ENCODE peak calls at places on chromosomes 12 and 14, in seven cellular contexts. Q is AG10803, M is stomach, T is heart right ventricle, S is Peyer's patch, I is GM23338, V is HepG2. E is an unnamed sample.

GRCh38 chr14:61512508-61512907 is 182.8 kb upstream of the HIF1A start:
- DNase-seq in Q (peak; percentile 99), M (no peak), T (no peak), S (no peak), I (no peak), V (no peak), E (no peak)

GRCh38 chr14:23102801-23103200 is 2.0 kb downstream of the CIROP start:
- DNase-seq in Q (no peak), M (no peak), T (no peak), S (no peak), I (no peak), V (no peak), E (no peak)

GRCh38 chr14:34098045-34098984 is 147.4 kb upstream of the EGLN3 start:
- DNase-seq in Q (peak; percentile 45), M (peak; percentile 46), T (peak; percentile 24), S (no peak), I (peak; percentile 54), V (peak; percentile 68), E (peak; percentile 7)

GRCh38 chr12:79710707-79711483 is 20.1 kb upstream of the PAWR start:
- DNase-seq in Q (no peak), M (no peak), T (no peak), S (no peak), I (peak; percentile 44), V (no peak), E (no peak)

GRCh38 chr12:109962388-109962787 is 33.8 kb downstream of the GIT2 start:
- DNase-seq in Q (peak; percentile 18), M (no peak), T (no peak), S (no peak), I (no peak), V (no peak), E (peak; percentile 41)

GRCh38 chr14:105324080-105324778 is 9.7 kb downstream of the PACS2 start:
- DNase-seq in Q (no peak), M (no peak), T (no peak), S (no peak), I (peak; percentile 34), V (no peak), E (no peak)

GRCh38 chr14:21205026-21205677 is 49.3 kb upstream of the OR5AU1 start:
- DNase-seq in Q (no peak), M (no peak), T (no peak), S (no peak), I (no peak), V (no peak), E (no peak)

GRCh38 chr12:93229494-93230310 is 148.0 kb upstream of the NUDT4 start:
- DNase-seq in Q (peak; percentile 79), M (no peak), T (no peak), S (no peak), I (no peak), V (peak; percentile 48), E (peak; percentile 95)

GRCh38 chr12:19125325-19125724 is 4.2 kb upstream of the PLEKHA5 start:
- DNase-seq in Q (no peak), M (no peak), T (no peak), S (no peak), I (no peak), V (no peak), E (peak; percentile 36)

GRCh38 chr12:116141110-116141832 is 136.2 kb downstream of the MED13L start:
- DNase-seq in Q (no peak), M (no peak), T (no peak), S (no peak), I (no peak), V (no peak), E (no peak)

GRCh38 chr12:51318846-51319570 is 5.0 kb downstream of the BIN2 start:
- DNase-seq in Q (no peak), M (no peak), T (no peak), S (peak; percentile 69), I (no peak), V (no peak), E (peak; percentile 48)

GRCh38 chr14:35212471-35213142 is 79.6 kb upstream of the PSMA6 start:
- DNase-seq in Q (no peak), M (no peak), T (no peak), S (no peak), I (no peak), V (no peak), E (no peak)

GRCh38 chr12:116878567-116879508 is 2.4 kb downstream of the HRK start:
- DNase-seq in Q (no peak), M (no peak), T (no peak), S (no peak), I (peak; percentile 62), V (no peak), E (peak; percentile 36)

GRCh38 chr12:47935196-47935595 is 28.2 kb upstream of the TMEM106C start:
- DNase-seq in Q (peak; percentile 96), M (peak; percentile 28), T (peak; percentile 60), S (peak; percentile 56), I (no peak), V (peak; percentile 33), E (peak; percentile 86)

GRCh38 chr12:95385646-95386045 is 88.3 kb upstream of the METAP2 start:
- DNase-seq in Q (peak; percentile 69), M (no peak), T (peak; percentile 6), S (no peak), I (no peak), V (no peak), E (peak; percentile 70)

GRCh38 chr14:105196228-105196960 is 15.3 kb upstream of the NUDT14 start:
- DNase-seq in Q (no peak), M (no peak), T (peak; percentile 84), S (no peak), I (peak; percentile 79), V (peak; percentile 19), E (no peak)

GRCh38 chr14:54902143-54902520 is 494 bp downstream of the GCH1 start:
- DNase-seq in Q (peak; percentile 44), M (peak; percentile 82), T (peak; percentile 73), S (peak; percentile 93), I (peak; percentile 92), V (peak; percentile 62), E (peak; percentile 68)

GRCh38 chr14:21090194-21090939 is 8.1 kb downstream of the ZNF219 start:
- DNase-seq in Q (no peak), M (no peak), T (peak; percentile 14), S (no peak), I (peak; percentile 87), V (no peak), E (no peak)

GRCh38 chr14:69004731-69005431 is 25.8 kb upstream of the ACTN1 start:
- DNase-seq in Q (peak; percentile 16), M (no peak), T (no peak), S (no peak), I (peak; percentile 50), V (no peak), E (peak; percentile 37)

DNA sequence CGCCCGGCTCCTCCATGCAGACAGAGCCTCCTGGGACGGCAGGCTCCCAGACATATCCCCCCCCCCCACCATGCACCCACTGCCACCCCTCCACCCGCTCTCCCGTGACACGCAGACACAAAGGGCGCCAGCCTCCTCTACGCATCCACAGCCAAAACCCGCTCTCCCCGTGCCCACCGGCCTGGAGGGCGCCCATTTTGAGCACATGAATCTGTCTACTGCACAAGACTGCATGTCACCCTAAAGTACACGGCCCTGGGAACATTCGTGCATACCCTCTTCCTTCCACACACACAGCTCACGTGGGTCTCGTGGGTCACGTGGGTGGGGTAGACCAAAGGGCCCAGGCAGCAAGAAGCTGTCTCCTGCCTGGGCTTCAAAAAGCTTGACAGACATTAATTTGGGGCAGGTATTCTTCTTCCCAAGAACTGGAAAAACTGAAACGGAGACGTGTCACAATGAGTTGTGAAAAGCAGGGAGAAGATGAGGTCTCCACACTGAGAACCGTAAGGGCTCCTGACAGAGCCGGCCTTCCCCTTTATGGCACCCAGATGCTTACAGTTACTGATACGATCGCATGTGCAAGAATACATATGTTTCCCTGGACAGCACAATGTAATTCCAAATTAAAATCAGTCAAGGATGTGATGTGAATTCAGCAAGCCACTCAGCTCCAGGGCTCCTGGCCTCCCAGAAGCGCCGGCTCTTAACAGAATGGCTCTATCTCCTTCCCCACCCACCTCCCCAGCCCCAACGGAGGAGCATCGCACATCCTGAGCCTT is 2.0 kb downstream of the TGFB3 start:
- DNase-seq in Q (no peak), M (no peak), T (no peak), S (no peak), I (no peak), V (no peak), E (no peak)
- H3K4me3 ChIP-seq in Q (peak overlapping the region; percentile 60), M (peak overlapping the region; percentile 66), T (peak overlapping the region; percentile 80), S (no peak overlapping the region), I (no peak overlapping the region), V (peak overlapping the region; percentile 10), E (peak overlapping the region; percentile 67)

GRCh38 chr14:51870620-51871019 is 10.2 kb downstream of the GNG2 start:
- DNase-seq in Q (no peak), M (no peak), T (no peak), S (no peak), I (no peak), V (no peak), E (no peak)

GRCh38 chr14:51865953-51866747 is 5.7 kb downstream of the GNG2 start:
- DNase-seq in Q (no peak), M (no peak), T (no peak), S (no peak), I (peak; percentile 51), V (no peak), E (no peak)

GRCh38 chr14:51869426-51870113 is 9.2 kb downstream of the GNG2 start:
- DNase-seq in Q (no peak), M (no peak), T (no peak), S (no peak), I (no peak), V (no peak), E (no peak)

GRCh38 chr14:51868405-51868804 is 8.0 kb downstream of the GNG2 start:
- DNase-seq in Q (no peak), M (no peak), T (no peak), S (no peak), I (no peak), V (no peak), E (no peak)

DNA sequence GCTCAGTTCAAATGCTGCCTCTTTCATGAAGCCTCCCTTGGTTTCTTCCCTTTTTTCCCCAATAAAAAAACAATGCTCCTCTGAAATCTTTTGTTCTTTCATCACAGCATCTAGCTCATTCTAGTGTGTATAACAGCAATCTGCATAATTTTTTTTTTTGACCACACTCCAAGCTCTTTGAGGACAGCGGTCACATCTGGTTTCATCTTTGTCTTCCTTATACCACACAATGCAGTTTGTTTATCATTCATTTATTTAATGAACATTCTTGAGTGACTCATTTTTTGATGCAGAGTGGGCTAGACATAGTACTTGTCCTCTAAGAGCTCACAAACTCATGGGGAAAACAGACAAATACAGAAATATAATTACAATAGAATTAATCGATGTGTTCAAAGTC is 7.3 kb downstream of the GNG2 start:
- DNase-seq in Q (peak; percentile 57), M (no peak), T (no peak), S (no peak), I (no peak), V (no peak), E (peak; percentile 41)
- TF ChIP-seq CTCF in Q (no peak), M (no peak), T (no peak), S (no peak), I (no peak), V (no peak), E (no peak)

DNA sequence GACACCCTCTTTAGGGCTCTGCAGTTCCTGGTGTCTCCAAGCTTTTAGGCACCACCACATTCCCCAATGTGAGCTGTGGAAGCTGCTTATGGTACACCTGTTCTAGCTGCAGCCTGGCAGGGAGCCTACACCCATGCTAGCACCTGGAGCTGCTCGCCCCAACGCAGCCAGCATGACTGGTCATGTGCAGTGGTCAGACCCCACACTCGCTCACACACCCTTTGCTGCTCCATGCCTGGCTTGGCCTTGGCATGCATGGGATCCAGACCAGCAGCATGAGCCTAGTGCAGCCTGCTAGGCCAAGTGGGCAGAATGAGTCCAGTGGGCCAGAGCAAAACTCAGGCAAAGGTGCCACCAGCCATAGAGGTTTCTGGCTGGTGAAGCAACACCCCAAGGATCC is 86.4 kb upstream of the OSBPL8 start:
- DNase-seq in Q (no peak), M (no peak), T (no peak), S (no peak), I (no peak), V (no peak), E (no peak)
- H3K4me3 ChIP-seq in Q (no peak overlapping the region), M (no peak overlapping the region), T (no peak overlapping the region), S (no peak overlapping the region), I (no peak overlapping the region), V (no peak overlapping the region), E (no peak overlapping the region)

GRCh38 chr12:6178981-6179761 is 21.0 kb upstream of the CD9 start:
- DNase-seq in Q (no peak), M (no peak), T (no peak), S (no peak), I (peak; percentile 61), V (peak; percentile 63), E (peak; percentile 58)
- TF ChIP-seq CTCF in Q (no peak), M (no peak), T (no peak), S (no peak), I (no peak), V (peak; percentile 24), E (peak; percentile 11)